ENCODE peak calls at places on chromosomes 13 and 19, in four cellular contexts. R is RWPE2, S is fibroblast of the aortic adventitia, V is hepatocyte. H is an unnamed sample.

GRCh38 chr13:112849500-112849899 is 119.5 kb upstream of the MCF2L start:
- DNase-seq in R (peak), S (no peak), V (no peak), H (no peak)

GRCh38 chr13:40341501-40341900 is 324.9 kb downstream of the FOXO1 start:
- DNase-seq in R (no peak), S (no peak), V (no peak), H (no peak)

GRCh38 chr19:28128341-28128740 is 1084.6 kb downstream of the UQCRFS1 start:
- DNase-seq in R (no peak), S (no peak), V (no peak), H (no peak)

GRCh38 chr19:15432018-15432494 is 13.3 kb upstream of the AKAP8L start:
- DNase-seq in R (peak), S (no peak), V (no peak), H (no peak)

GRCh38 chr19:7575426-7576040 is 20.1 kb upstream of the CAMSAP3 start:
- DNase-seq in R (no peak), S (no peak), V (no peak), H (peak)

GRCh38 chr13:110702591-110703526 is 3.1 kb downstream of the CARS2 start:
- DNase-seq in R (no peak), S (peak), V (no peak), H (no peak)

GRCh38 chr19:46950526-46951235 is 69.0 kb upstream of the NPAS1 start:
- DNase-seq in R (no peak), S (no peak), V (no peak), H (peak)

GRCh38 chr13:114089751-114090400 is 42.5 kb downstream of the RASA3 start:
- DNase-seq in R (peak), S (no peak), V (no peak), H (no peak)

GRCh38 chr13:63094717-63095116 is 1679.1 kb upstream of the PCDH20 start:
- DNase-seq in R (no peak), S (no peak), V (no peak), H (no peak)

GRCh38 chr13:100517135-100517534 is 71.5 kb downstream of the GGACT start:
- DNase-seq in R (no peak), S (no peak), V (peak), H (no peak)

DNA sequence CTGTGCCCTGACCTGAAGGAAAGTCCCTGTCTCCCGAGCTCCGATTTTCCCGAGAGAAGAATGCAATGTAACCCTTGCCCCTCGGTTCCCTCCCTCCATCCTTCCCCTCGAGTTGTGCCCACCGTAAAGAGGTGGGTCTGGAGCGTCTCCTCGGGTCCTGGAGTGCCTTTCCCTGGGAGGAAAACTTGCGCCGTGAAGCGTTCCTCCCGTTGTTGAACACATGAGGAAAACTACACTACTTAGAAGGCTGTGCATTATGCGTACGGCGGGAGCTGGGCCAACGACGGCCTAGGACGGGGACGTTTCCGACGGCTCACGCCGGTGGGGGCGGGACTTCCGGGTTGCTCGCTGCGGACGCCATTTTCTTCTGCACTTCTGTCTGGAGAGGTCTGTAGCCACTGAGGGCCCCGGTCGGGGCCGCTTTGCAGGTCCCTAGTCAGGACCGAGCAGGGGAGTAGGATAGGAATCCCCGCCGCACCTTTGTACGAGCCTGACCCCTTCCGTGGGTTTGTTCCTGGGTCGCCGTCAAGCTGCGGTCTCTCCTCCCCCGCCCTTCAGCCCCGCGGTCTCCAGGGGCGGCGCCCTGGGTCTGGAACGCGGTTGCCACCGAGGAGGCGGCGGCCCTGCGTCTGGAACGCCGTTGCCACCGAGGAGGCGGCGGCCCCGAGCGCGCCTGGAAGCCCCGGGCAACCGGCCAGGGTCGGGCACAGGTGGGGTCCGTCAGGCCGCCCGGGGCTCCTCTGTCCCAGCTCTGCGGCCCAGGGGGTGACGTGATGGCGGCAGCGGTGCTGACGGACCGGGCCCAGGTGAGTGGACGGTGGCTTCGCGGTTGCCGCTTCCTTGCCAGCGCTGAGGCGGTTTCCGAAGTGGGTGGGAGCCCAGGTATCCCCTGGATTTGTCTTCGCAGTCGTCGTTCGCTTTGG is at the start of gene ZNF264:
- DNase-seq in R (peak), S (peak), V (peak), H (peak)
- TF ChIP-seq CTCF in R (peak), S (no peak), V (peak), H (no peak)

GRCh38 chr19:22530042-22530441 is 104.1 kb upstream of the ZNF492 start:
- DNase-seq in R (no peak), S (no peak), V (no peak), H (no peak)

GRCh38 chr19:22528956-22529355 is 105.2 kb upstream of the ZNF492 start:
- DNase-seq in R (no peak), S (no peak), V (no peak), H (no peak)

GRCh38 chr19:22533761-22534160 is 100.4 kb upstream of the ZNF492 start:
- DNase-seq in R (no peak), S (no peak), V (no peak), H (no peak)

GRCh38 chr19:22527554-22527953 is 105.4 kb upstream of the ZNF98 start:
- DNase-seq in R (no peak), S (no peak), V (no peak), H (no peak)

GRCh38 chr19:22532388-22533310 is 101.5 kb upstream of the ZNF492 start:
- DNase-seq in R (no peak), S (no peak), V (no peak), H (no peak)
- H3K4me3 ChIP-seq in R (no peak), S (no peak), V (no peak), H (no peak)

DNA sequence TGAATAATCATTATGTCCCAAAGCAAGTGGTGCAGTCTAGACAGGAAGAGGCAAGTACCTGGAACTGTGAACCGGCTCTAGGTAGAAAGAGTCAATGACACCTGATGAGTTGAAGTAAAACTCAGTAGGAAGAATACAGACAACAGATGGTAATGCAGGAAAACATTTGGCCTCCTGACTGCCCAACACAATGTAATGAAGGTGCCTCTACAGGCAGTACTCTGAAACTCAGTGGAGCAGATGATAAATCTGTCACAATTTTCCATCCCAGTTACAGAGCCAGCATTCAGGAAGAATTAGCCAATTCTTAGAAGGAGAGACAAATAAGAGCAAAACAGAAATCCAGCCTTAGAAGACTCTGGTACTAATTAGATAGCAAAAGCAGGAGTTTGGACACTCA is 457.6 kb upstream of the MIR17HG start:
- DNase-seq in R (no peak), S (no peak), V (no peak), H (no peak)
- TF ChIP-seq CTCF in R (no peak), S (no peak), V (no peak), H (no peak)

DNA sequence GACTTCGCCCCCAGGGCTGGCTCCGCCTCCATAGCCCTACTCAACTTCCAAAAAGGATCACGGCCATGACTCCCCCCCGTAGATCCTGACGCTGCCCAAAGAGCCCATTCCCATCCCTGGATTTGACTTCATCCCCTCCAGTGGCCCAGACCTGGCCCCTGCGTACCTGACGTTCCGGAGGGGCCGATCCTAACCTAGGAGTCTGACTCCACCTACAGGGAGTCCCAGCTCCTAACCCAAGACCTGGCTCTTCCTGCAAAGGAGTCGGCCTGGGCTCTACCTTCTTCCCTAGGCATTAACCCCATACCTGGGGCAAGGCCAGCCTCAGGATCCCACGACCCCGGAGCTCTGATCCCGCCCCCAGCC is 10.8 kb downstream of the STAP2 start:
- DNase-seq in R (no peak), S (no peak), V (no peak), H (no peak)
- H3K4me3 ChIP-seq in R (no peak), S (peak), V (peak), H (peak)

DNA sequence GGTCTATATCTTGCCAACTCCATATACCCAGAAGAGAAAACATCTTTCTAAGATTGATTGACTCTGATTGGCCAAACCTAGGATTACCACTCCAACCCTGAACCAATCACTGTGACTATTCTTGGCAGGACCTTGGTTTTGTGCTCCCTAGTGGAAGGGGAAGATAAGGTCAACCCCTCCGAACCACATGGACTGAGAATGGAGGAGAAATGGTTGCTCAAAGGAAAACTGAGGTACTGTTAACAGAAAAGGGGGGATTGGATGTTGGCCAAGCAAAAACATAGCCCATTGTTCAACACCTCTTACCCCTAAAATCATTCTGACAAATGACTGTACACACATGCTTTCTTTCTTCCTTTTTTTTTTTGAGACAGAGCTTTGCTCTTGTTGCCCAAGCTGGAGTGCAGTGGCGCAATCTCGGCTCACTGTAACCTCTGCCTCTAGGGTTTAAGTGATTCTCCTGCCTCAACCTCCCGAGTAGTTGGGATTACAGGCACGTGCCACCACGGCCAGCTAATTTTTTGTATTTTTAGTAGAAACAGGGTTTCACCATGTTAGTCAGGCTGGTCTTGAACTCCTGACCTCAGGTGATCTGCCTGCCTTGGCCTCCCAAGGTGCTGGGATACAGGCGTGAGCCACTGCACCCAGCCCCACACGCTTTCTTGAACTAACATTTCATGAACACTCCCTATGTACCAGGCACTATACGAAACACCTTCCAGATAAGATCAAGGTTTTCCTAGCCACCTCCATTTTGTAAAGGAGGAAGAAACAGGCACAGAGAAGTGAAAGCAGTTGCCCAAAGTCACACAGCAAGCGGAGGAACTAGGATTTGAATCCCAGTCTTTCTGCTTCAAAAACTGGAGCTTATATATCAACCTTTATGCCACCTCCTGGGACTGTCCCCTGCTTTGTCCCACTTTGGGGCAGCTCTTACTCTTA is 6.5 kb downstream of the MEIOSIN start:
- DNase-seq in R (no peak), S (no peak), V (no peak), H (peak)
- TF ChIP-seq CTCF in R (no peak), S (no peak), V (no peak), H (no peak)